ENCODE peak calls at places on chromosomes 2 and 18, in five cellular contexts. One of them, this sample, is unnamed.

GRCh38 chr2:175631247-175631628 is 370.8 kb downstream of the LNPK start:
- DNase-seq in iris pigment epithelial cell: no peak
- DNase-seq in activated T-helper 1 cell treated with anti-CD3 and anti-CD28 coated beads, Interleukin-2, amount 50 U/mL, for 16 hours: no peak
- DNase-seq in Ammon's horn: no peak
- DNase-seq in endothelial cell: no peak
- DNase-seq in this sample: no peak

GRCh38 chr2:149112068-149112467 is 73.6 kb downstream of the LYPD6B start:
- DNase-seq in iris pigment epithelial cell: no peak
- DNase-seq in activated T-helper 1 cell treated with anti-CD3 and anti-CD28 coated beads, Interleukin-2, amount 50 U/mL, for 16 hours: no peak
- DNase-seq in Ammon's horn: no peak
- DNase-seq in endothelial cell: no peak
- DNase-seq in this sample: no peak

GRCh38 chr2:202639233-202639632 is 4.5 kb downstream of the FAM117B start:
- DNase-seq in iris pigment epithelial cell: no peak
- DNase-seq in activated T-helper 1 cell treated with anti-CD3 and anti-CD28 coated beads, Interleukin-2, amount 50 U/mL, for 16 hours: no peak
- DNase-seq in Ammon's horn: no peak
- DNase-seq in endothelial cell: no peak
- DNase-seq in this sample: no peak

GRCh38 chr2:10873171-10873570 is 38.6 kb upstream of the KCNF1 start:
- DNase-seq in iris pigment epithelial cell: no peak
- DNase-seq in activated T-helper 1 cell treated with anti-CD3 and anti-CD28 coated beads, Interleukin-2, amount 50 U/mL, for 16 hours: no peak
- DNase-seq in Ammon's horn: no peak
- DNase-seq in endothelial cell: no peak
- DNase-seq in this sample: no peak

GRCh38 chr2:31469648-31470047 is 55.1 kb upstream of the XDH start:
- DNase-seq in iris pigment epithelial cell: no peak
- DNase-seq in activated T-helper 1 cell treated with anti-CD3 and anti-CD28 coated beads, Interleukin-2, amount 50 U/mL, for 16 hours: no peak
- DNase-seq in Ammon's horn: no peak
- DNase-seq in endothelial cell: no peak
- DNase-seq in this sample: no peak

GRCh38 chr2:130765464-130765863 is 10.1 kb downstream of the AMER3 start:
- DNase-seq in iris pigment epithelial cell: no peak
- DNase-seq in activated T-helper 1 cell treated with anti-CD3 and anti-CD28 coated beads, Interleukin-2, amount 50 U/mL, for 16 hours: no peak
- DNase-seq in Ammon's horn: no peak
- DNase-seq in endothelial cell: no peak
- DNase-seq in this sample: no peak

GRCh38 chr2:216688731-216689360 is 6.5 kb downstream of the IGFBP5 start:
- DNase-seq in iris pigment epithelial cell: no peak
- DNase-seq in activated T-helper 1 cell treated with anti-CD3 and anti-CD28 coated beads, Interleukin-2, amount 50 U/mL, for 16 hours: no peak
- DNase-seq in Ammon's horn: no peak
- DNase-seq in endothelial cell: no peak
- DNase-seq in this sample: no peak

GRCh38 chr2:150076281-150076680 is 411.2 kb downstream of the RND3 start:
- DNase-seq in iris pigment epithelial cell: peak; percentile 69
- DNase-seq in activated T-helper 1 cell treated with anti-CD3 and anti-CD28 coated beads, Interleukin-2, amount 50 U/mL, for 16 hours: no peak
- DNase-seq in Ammon's horn: no peak
- DNase-seq in endothelial cell: no peak
- DNase-seq in this sample: no peak

GRCh38 chr2:45128580-45128997 is 119.3 kb upstream of the SIX2 start:
- DNase-seq in iris pigment epithelial cell: peak; percentile 97
- DNase-seq in activated T-helper 1 cell treated with anti-CD3 and anti-CD28 coated beads, Interleukin-2, amount 50 U/mL, for 16 hours: no peak
- DNase-seq in Ammon's horn: no peak
- DNase-seq in endothelial cell: no peak
- DNase-seq in this sample: no peak

GRCh38 chr2:157559061-157559460 is 69.6 kb downstream of the ACVR1C start:
- DNase-seq in iris pigment epithelial cell: no peak
- DNase-seq in activated T-helper 1 cell treated with anti-CD3 and anti-CD28 coated beads, Interleukin-2, amount 50 U/mL, for 16 hours: no peak
- DNase-seq in Ammon's horn: no peak
- DNase-seq in endothelial cell: no peak
- DNase-seq in this sample: no peak

GRCh38 chr2:41870948-41871522 is 176.8 kb upstream of the PKDCC start:
- DNase-seq in iris pigment epithelial cell: peak; percentile 51
- DNase-seq in activated T-helper 1 cell treated with anti-CD3 and anti-CD28 coated beads, Interleukin-2, amount 50 U/mL, for 16 hours: no peak
- DNase-seq in Ammon's horn: no peak
- DNase-seq in endothelial cell: peak; percentile 59
- DNase-seq in this sample: no peak

GRCh38 chr2:205411558-205411957 is 270.7 kb upstream of the NRP2 start:
- DNase-seq in iris pigment epithelial cell: no peak
- DNase-seq in activated T-helper 1 cell treated with anti-CD3 and anti-CD28 coated beads, Interleukin-2, amount 50 U/mL, for 16 hours: no peak
- DNase-seq in Ammon's horn: peak; percentile 83
- DNase-seq in endothelial cell: no peak
- DNase-seq in this sample: no peak

GRCh38 chr2:32947484-32948143 is 861 bp downstream of the LTBP1 start:
- DNase-seq in iris pigment epithelial cell: peak; percentile 60
- DNase-seq in activated T-helper 1 cell treated with anti-CD3 and anti-CD28 coated beads, Interleukin-2, amount 50 U/mL, for 16 hours: no peak
- DNase-seq in Ammon's horn: no peak
- DNase-seq in endothelial cell: peak; percentile 46
- DNase-seq in this sample: no peak

GRCh38 chr2:226873826-226874225 is 38.0 kb downstream of the RHBDD1 start:
- DNase-seq in iris pigment epithelial cell: no peak
- DNase-seq in activated T-helper 1 cell treated with anti-CD3 and anti-CD28 coated beads, Interleukin-2, amount 50 U/mL, for 16 hours: no peak
- DNase-seq in Ammon's horn: no peak
- DNase-seq in endothelial cell: no peak
- DNase-seq in this sample: no peak

GRCh38 chr2:162297925-162298552 is 20.4 kb downstream of the IFIH1 start:
- DNase-seq in iris pigment epithelial cell: peak; percentile 76
- DNase-seq in activated T-helper 1 cell treated with anti-CD3 and anti-CD28 coated beads, Interleukin-2, amount 50 U/mL, for 16 hours: no peak
- DNase-seq in Ammon's horn: peak; percentile 89
- DNase-seq in endothelial cell: peak; percentile 77
- DNase-seq in this sample: no peak

GRCh38 chr2:23653326-23653725 is 268.3 kb downstream of the KLHL29 start:
- DNase-seq in iris pigment epithelial cell: no peak
- DNase-seq in activated T-helper 1 cell treated with anti-CD3 and anti-CD28 coated beads, Interleukin-2, amount 50 U/mL, for 16 hours: no peak
- DNase-seq in Ammon's horn: no peak
- DNase-seq in endothelial cell: no peak
- DNase-seq in this sample: no peak

GRCh38 chr2:135663148-135663700 is 78.4 kb upstream of the UBXN4 start:
- DNase-seq in iris pigment epithelial cell: peak; percentile 24
- DNase-seq in activated T-helper 1 cell treated with anti-CD3 and anti-CD28 coated beads, Interleukin-2, amount 50 U/mL, for 16 hours: no peak
- DNase-seq in Ammon's horn: no peak
- DNase-seq in endothelial cell: no peak
- DNase-seq in this sample: no peak

GRCh38 chr2:15730545-15731212 is 139.0 kb downstream of the DDX1 start:
- DNase-seq in iris pigment epithelial cell: peak; percentile 97
- DNase-seq in activated T-helper 1 cell treated with anti-CD3 and anti-CD28 coated beads, Interleukin-2, amount 50 U/mL, for 16 hours: no peak
- DNase-seq in Ammon's horn: peak; percentile 94
- DNase-seq in endothelial cell: no peak
- DNase-seq in this sample: no peak

GRCh38 chr18:58402951-58403702 is 225.8 kb downstream of the ALPK2 start:
- DNase-seq in iris pigment epithelial cell: no peak
- DNase-seq in activated T-helper 1 cell treated with anti-CD3 and anti-CD28 coated beads, Interleukin-2, amount 50 U/mL, for 16 hours: no peak
- DNase-seq in Ammon's horn: no peak
- DNase-seq in endothelial cell: no peak
- DNase-seq in this sample: no peak

GRCh38 chr18:35042389-35043066 is 1.3 kb downstream of the MAPRE2 start:
- DNase-seq in iris pigment epithelial cell: peak; percentile 51
- DNase-seq in activated T-helper 1 cell treated with anti-CD3 and anti-CD28 coated beads, Interleukin-2, amount 50 U/mL, for 16 hours: no peak
- DNase-seq in Ammon's horn: no peak
- DNase-seq in endothelial cell: no peak
- DNase-seq in this sample: no peak

GRCh38 chr2:64222942-64223511 is 78.8 kb upstream of the PELI1 start:
- DNase-seq in iris pigment epithelial cell: no peak
- DNase-seq in activated T-helper 1 cell treated with anti-CD3 and anti-CD28 coated beads, Interleukin-2, amount 50 U/mL, for 16 hours: no peak
- DNase-seq in Ammon's horn: no peak
- DNase-seq in endothelial cell: no peak
- DNase-seq in this sample: no peak

GRCh38 chr2:174577967-174578589 is 19.5 kb downstream of the WIPF1 start:
- DNase-seq in iris pigment epithelial cell: peak; percentile 79
- DNase-seq in activated T-helper 1 cell treated with anti-CD3 and anti-CD28 coated beads, Interleukin-2, amount 50 U/mL, for 16 hours: no peak
- DNase-seq in Ammon's horn: peak; percentile 73
- DNase-seq in endothelial cell: peak; percentile 20
- DNase-seq in this sample: no peak

GRCh38 chr18:66419400-66419799 is 184.5 kb downstream of the CDH19 start:
- DNase-seq in iris pigment epithelial cell: no peak
- DNase-seq in activated T-helper 1 cell treated with anti-CD3 and anti-CD28 coated beads, Interleukin-2, amount 50 U/mL, for 16 hours: no peak
- DNase-seq in Ammon's horn: no peak
- DNase-seq in endothelial cell: no peak
- DNase-seq in this sample: no peak

GRCh38 chr18:75173125-75173432 is 35.9 kb downstream of the PTGR3 start:
- DNase-seq in iris pigment epithelial cell: peak; percentile 5
- DNase-seq in activated T-helper 1 cell treated with anti-CD3 and anti-CD28 coated beads, Interleukin-2, amount 50 U/mL, for 16 hours: no peak
- DNase-seq in Ammon's horn: peak; percentile 27
- DNase-seq in endothelial cell: no peak
- DNase-seq in this sample: no peak

GRCh38 chr2:58702302-58702696 is 461.2 kb upstream of the FANCL start:
- DNase-seq in iris pigment epithelial cell: peak; percentile 34
- DNase-seq in activated T-helper 1 cell treated with anti-CD3 and anti-CD28 coated beads, Interleukin-2, amount 50 U/mL, for 16 hours: no peak
- DNase-seq in Ammon's horn: no peak
- DNase-seq in endothelial cell: no peak
- DNase-seq in this sample: no peak

GRCh38 chr2:171706152-171706803 is 19.0 kb downstream of the DYNC1I2 start:
- DNase-seq in iris pigment epithelial cell: peak; percentile 31
- DNase-seq in activated T-helper 1 cell treated with anti-CD3 and anti-CD28 coated beads, Interleukin-2, amount 50 U/mL, for 16 hours: no peak
- DNase-seq in Ammon's horn: no peak
- DNase-seq in endothelial cell: no peak
- DNase-seq in this sample: no peak

GRCh38 chr2:187985195-187985594 is 306.5 kb upstream of the GULP1 start:
- DNase-seq in iris pigment epithelial cell: no peak
- DNase-seq in activated T-helper 1 cell treated with anti-CD3 and anti-CD28 coated beads, Interleukin-2, amount 50 U/mL, for 16 hours: no peak
- DNase-seq in Ammon's horn: no peak
- DNase-seq in endothelial cell: no peak
- DNase-seq in this sample: no peak

GRCh38 chr2:74405994-74406583 is 15.3 kb downstream of the C2orf81 start:
- DNase-seq in iris pigment epithelial cell: peak; percentile 50
- DNase-seq in activated T-helper 1 cell treated with anti-CD3 and anti-CD28 coated beads, Interleukin-2, amount 50 U/mL, for 16 hours: no peak
- DNase-seq in Ammon's horn: no peak
- DNase-seq in endothelial cell: no peak
- DNase-seq in this sample: no peak

GRCh38 chr2:128819092-128819491 is 500.4 kb upstream of the HS6ST1 start:
- DNase-seq in iris pigment epithelial cell: no peak
- DNase-seq in activated T-helper 1 cell treated with anti-CD3 and anti-CD28 coated beads, Interleukin-2, amount 50 U/mL, for 16 hours: no peak
- DNase-seq in Ammon's horn: no peak
- DNase-seq in endothelial cell: no peak
- DNase-seq in this sample: no peak

GRCh38 chr18:48724939-48725338 is 186.1 kb downstream of the CTIF start:
- DNase-seq in iris pigment epithelial cell: no peak
- DNase-seq in activated T-helper 1 cell treated with anti-CD3 and anti-CD28 coated beads, Interleukin-2, amount 50 U/mL, for 16 hours: no peak
- DNase-seq in Ammon's horn: no peak
- DNase-seq in endothelial cell: no peak
- DNase-seq in this sample: no peak

GRCh38 chr2:127174176-127174575 is 45.9 kb downstream of the CYP27C1 start:
- DNase-seq in iris pigment epithelial cell: peak; percentile 22
- DNase-seq in activated T-helper 1 cell treated with anti-CD3 and anti-CD28 coated beads, Interleukin-2, amount 50 U/mL, for 16 hours: no peak
- DNase-seq in Ammon's horn: peak; percentile 62
- DNase-seq in endothelial cell: peak; percentile 45
- DNase-seq in this sample: no peak

GRCh38 chr2:37886745-37887144 is 38.3 kb upstream of the RMDN2 start:
- DNase-seq in iris pigment epithelial cell: peak; percentile 92
- DNase-seq in activated T-helper 1 cell treated with anti-CD3 and anti-CD28 coated beads, Interleukin-2, amount 50 U/mL, for 16 hours: no peak
- DNase-seq in Ammon's horn: no peak
- DNase-seq in endothelial cell: no peak
- DNase-seq in this sample: no peak